ENCODE peak calls at places on chromosome 18, in six cellular contexts. C is stomach, I is sigmoid colon, J is transverse colon, Q is A549, S is HepG2. H is an unnamed sample.

GRCh38 chr18:57587262-57587661 is 760 bp upstream of the FECH start:
- DNase-seq in C (no peak), I (no peak), J (no peak), Q (no peak), S (no peak), H (no peak)

GRCh38 chr18:79616651-79617518 is 62.7 kb upstream of the CTDP1 start:
- DNase-seq in C (no peak), I (peak; percentile 67), J (peak; percentile 3), Q (no peak), S (no peak), H (peak; percentile 71)

GRCh38 chr18:22047485-22047884 is 121.9 kb upstream of the GATA6 start:
- DNase-seq in C (peak; percentile 42), I (no peak), J (no peak), Q (no peak), S (no peak), H (no peak)

GRCh38 chr18:42082415-42083234 is 127.6 kb downstream of the PIK3C3 start:
- DNase-seq in C (no peak), I (no peak), J (no peak), Q (no peak), S (no peak), H (no peak)

GRCh38 chr18:2787225-2787624 is 59.6 kb upstream of the EMILIN2 start:
- DNase-seq in C (no peak), I (no peak), J (no peak), Q (no peak), S (no peak), H (no peak)

GRCh38 chr18:45621068-45621511 is 5.8 kb downstream of the SLC14A2 start:
- DNase-seq in C (no peak), I (no peak), J (peak; percentile 16), Q (peak; percentile 22), S (peak; percentile 14), H (peak; percentile 73)

GRCh38 chr18:34808389-34808788 is 98.3 kb downstream of the DTNA start:
- DNase-seq in C (no peak), I (no peak), J (no peak), Q (no peak), S (peak; percentile 5), H (no peak)

GRCh38 chr18:59906203-59906602 is 6.4 kb downstream of the PMAIP1 start:
- DNase-seq in C (no peak), I (no peak), J (no peak), Q (no peak), S (no peak), H (no peak)

GRCh38 chr18:13287372-13287771 is 68.8 kb downstream of the LDLRAD4 start:
- DNase-seq in C (no peak), I (no peak), J (peak; percentile 33), Q (no peak), S (no peak), H (no peak)

GRCh38 chr18:59279193-59279592 is 5.9 kb upstream of the RAX start:
- DNase-seq in C (no peak), I (no peak), J (no peak), Q (no peak), S (no peak), H (no peak)

GRCh38 chr18:74942319-74942910 is 266.5 kb downstream of the PTGR3 start:
- DNase-seq in C (no peak), I (no peak), J (no peak), Q (no peak), S (no peak), H (no peak)

GRCh38 chr18:31099490-31100230 is 2.6 kb downstream of the DSC2 start:
- DNase-seq in C (no peak), I (no peak), J (peak; percentile 22), Q (no peak), S (no peak), H (no peak)

GRCh38 chr18:26332991-26333390 is 106.7 kb downstream of the TAF4B start:
- DNase-seq in C (no peak), I (no peak), J (no peak), Q (no peak), S (no peak), H (no peak)

GRCh38 chr18:79873449-79874110 is 75.8 kb downstream of the KCNG2 start:
- DNase-seq in C (no peak), I (no peak), J (no peak), Q (no peak), S (no peak), H (peak; percentile 55)

GRCh38 chr18:40094441-40094840 is 1860.6 kb upstream of the PIK3C3 start:
- DNase-seq in C (no peak), I (no peak), J (no peak), Q (no peak), S (no peak), H (no peak)

GRCh38 chr18:30150466-30151019 is 892.0 kb downstream of the DSC3 start:
- DNase-seq in C (no peak), I (no peak), J (no peak), Q (no peak), S (no peak), H (no peak)

GRCh38 chr18:62939433-62939832 is 224.1 kb downstream of the PHLPP1 start:
- DNase-seq in C (no peak), I (no peak), J (no peak), Q (no peak), S (no peak), H (no peak)

GRCh38 chr18:23933407-23933806 is 81.1 kb upstream of the TTC39C start:
- DNase-seq in C (no peak), I (no peak), J (no peak), Q (no peak), S (no peak), H (no peak)

GRCh38 chr18:28115149-28115550 is 61.8 kb downstream of the CDH2 start:
- DNase-seq in C (no peak), I (no peak), J (no peak), Q (peak; percentile 65), S (peak; percentile 43), H (no peak)

GRCh38 chr18:10213526-10213925 is 240.9 kb upstream of the APCDD1 start:
- DNase-seq in C (no peak), I (no peak), J (no peak), Q (peak; percentile 24), S (no peak), H (no peak)

GRCh38 chr18:24831871-24832665 is 371.6 kb downstream of the HRH4 start:
- DNase-seq in C (no peak), I (no peak), J (no peak), Q (no peak), S (no peak), H (no peak)

GRCh38 chr18:46155652-46156051 is 51.5 kb downstream of the HAUS1 start:
- DNase-seq in C (no peak), I (no peak), J (no peak), Q (peak; percentile 69), S (no peak), H (no peak)

GRCh38 chr18:29123706-29124530 is 947.0 kb upstream of the CDH2 start:
- DNase-seq in C (no peak), I (no peak), J (no peak), Q (no peak), S (no peak), H (no peak)

GRCh38 chr18:41752826-41753225 is 202.2 kb upstream of the PIK3C3 start:
- DNase-seq in C (no peak), I (no peak), J (no peak), Q (no peak), S (no peak), H (no peak)

GRCh38 chr18:44637210-44638051 is 43.3 kb upstream of the SETBP1 start:
- DNase-seq in C (no peak), I (no peak), J (no peak), Q (peak; percentile 28), S (no peak), H (no peak)

GRCh38 chr18:78683191-78684010 is 296.2 kb upstream of the SALL3 start:
- DNase-seq in C (peak; percentile 17), I (peak; percentile 60), J (no peak), Q (no peak), S (no peak), H (no peak)

DNA sequence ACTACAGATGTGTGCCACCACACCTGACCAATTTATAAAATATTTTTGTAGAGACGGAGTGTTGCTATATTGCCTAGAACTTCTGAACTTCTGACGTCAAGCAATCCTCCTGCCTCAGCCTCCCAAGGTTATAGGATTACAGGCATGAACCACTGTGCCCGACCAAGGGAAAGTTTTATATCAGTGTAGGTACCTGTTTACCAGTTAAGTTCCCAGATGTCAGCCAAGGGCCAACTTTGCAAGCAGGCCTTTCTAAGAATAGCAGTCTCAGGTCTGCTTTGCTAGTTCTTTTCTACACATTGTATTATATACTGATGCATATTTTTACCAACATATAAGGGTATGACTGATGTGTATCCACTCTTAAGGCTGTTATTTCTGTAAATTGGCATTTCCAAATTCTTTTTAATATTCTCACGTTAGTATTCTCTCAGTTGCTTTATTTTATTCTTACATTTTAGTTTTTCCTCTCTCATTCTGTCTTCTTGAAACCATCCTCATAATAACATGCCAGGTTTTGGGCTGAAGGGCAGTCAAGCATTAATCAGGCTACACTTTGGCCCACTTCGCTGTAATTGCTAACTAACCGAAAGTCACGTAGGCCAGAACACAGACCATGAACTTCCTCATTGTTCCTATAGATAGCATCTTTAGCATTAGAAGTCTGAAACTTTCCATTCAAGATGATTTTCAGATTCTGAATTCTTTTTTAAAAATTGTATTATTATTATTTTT is 25.0 kb upstream of the CXXC1 start:
- DNase-seq in C (no peak), I (no peak), J (no peak), Q (no peak), S (no peak), H (no peak)
- TF ChIP-seq EP300 in C (no peak), I (no peak), J (no peak), Q (no peak), S (no peak), H (no peak)

DNA sequence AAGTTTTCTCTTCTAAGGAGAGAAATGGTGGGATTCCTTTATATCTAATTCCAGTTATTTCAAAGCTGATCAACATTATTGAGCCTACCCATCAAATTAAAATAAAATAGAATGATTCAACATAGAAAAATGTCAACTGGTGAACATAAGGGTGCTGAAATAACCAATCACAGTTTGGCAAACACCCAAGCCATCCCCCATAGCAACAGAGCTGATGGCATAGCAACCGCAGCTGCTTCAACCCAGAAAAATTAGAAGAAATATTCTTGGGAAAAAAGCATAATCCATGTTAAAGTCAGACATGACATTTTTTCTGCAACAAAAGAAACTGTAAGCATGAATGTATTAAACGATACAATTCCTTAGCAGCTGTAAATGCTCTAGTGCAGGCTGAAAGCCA is 282.6 kb downstream of the DLGAP1 start:
- DNase-seq in C (no peak), I (no peak), J (no peak), Q (no peak), S (no peak), H (no peak)
- TF ChIP-seq EP300 in C (no peak), I (no peak), J (no peak), Q (no peak), S (no peak), H (no peak)

DNA sequence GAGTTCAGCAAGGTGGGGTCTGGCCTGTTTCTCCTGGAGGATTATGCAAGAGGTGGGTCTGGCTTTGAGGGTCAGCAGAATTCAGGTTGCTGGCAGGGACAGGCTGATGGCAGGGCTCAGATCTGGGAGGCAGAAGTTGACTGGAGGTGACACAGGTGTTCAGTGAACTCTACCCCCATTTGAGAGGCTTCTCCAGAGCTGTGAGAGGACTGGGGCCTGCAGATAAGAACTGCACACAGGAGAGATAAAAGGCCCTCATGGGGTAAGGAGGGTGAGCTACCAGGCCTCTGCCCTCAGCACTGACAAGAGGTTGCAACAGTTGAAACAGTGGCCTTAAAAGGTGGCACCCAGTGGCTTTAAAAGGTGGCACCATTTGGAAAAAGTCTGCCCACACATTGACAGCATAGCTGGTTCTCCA is 13.1 kb downstream of the MOCOS start:
- DNase-seq in C (no peak), I (no peak), J (no peak), Q (no peak), S (no peak), H (no peak)
- TF ChIP-seq EP300 in C (no peak), I (no peak), J (no peak), Q (no peak), S (no peak), H (no peak)

GRCh38 chr18:77062518-77063003 is 70.0 kb downstream of the MBP start:
- DNase-seq in C (peak; percentile 55), I (no peak), J (no peak), Q (no peak), S (no peak), H (no peak)
- TF ChIP-seq EP300 in C (no peak), I (no peak), J (no peak), Q (no peak), S (no peak), H (no peak)

H was measured in suprapubic skin.